ENCODE peak calls at places on chromosomes 4 and X, in eight cellular contexts. C is right cardiac atrium; D is lung; J is neuronal stem cell; U is ovary; X is H1; O is cardiac muscle cell; B is CD4-positive, CD25-positive, alpha-beta regulatory T cell. V is an unnamed sample.

GRCh38 chrX:123199338-123199737 is 15.3 kb downstream of the GRIA3 start:
- DNase-seq in D (no peak), X (no peak), O (no peak), J (no peak), U (no peak), C (no peak), B (no peak), V (no peak)

GRCh38 chrX:71118985-71119535 is 664 bp downstream of the MED12 start:
- DNase-seq in D (no peak), J (no peak), C (no peak), O (peak; percentile 9), X (no peak), B (no peak), U (no peak), V (no peak)

GRCh38 chrX:118211891-118212816 is 95.5 kb upstream of the KLHL13 start:
- DNase-seq in J (no peak), D (no peak), O (no peak), U (no peak), X (no peak), C (no peak), B (no peak), V (no peak)

GRCh38 chrX:80879916-80880315 is 70.2 kb upstream of the BRWD3 start:
- DNase-seq in C (no peak), J (no peak), X (no peak), U (no peak), B (no peak), D (no peak), O (no peak), V (no peak)

GRCh38 chr4:153676491-153676890 is 7.6 kb upstream of the TLR2 start:
- DNase-seq in D (no peak), B (no peak), C (no peak), X (no peak), O (no peak), U (no peak), J (no peak), V (no peak)

GRCh38 chr4:151771664-151772063 is 10.9 kb upstream of the GATB start:
- DNase-seq in X (no peak), J (no peak), D (no peak), U (no peak), B (no peak), O (no peak), C (no peak), V (no peak)

GRCh38 chrX:123665197-123665596 is 67.7 kb downstream of the THOC2 start:
- DNase-seq in D (no peak), C (no peak), X (no peak), O (no peak), U (no peak), B (no peak), J (no peak), V (no peak)

GRCh38 chr4:159778298-159778697 is 675.4 kb downstream of the RAPGEF2 start:
- DNase-seq in D (no peak), U (no peak), J (no peak), B (no peak), O (no peak), X (no peak), C (no peak), V (no peak)

GRCh38 chr4:30399476-30399875 is 320.7 kb upstream of the PCDH7 start:
- DNase-seq in D (no peak), O (no peak), B (no peak), C (no peak), J (no peak), X (no peak), U (no peak), V (no peak)

GRCh38 chr4:158112612-158113011 is 60.2 kb downstream of the GASK1B start:
- DNase-seq in J (no peak), D (no peak), B (no peak), O (peak; percentile 55), U (no peak), X (no peak), C (no peak), V (no peak)

GRCh38 chr4:1491630-1492457 is 85.6 kb upstream of the NKX1-1 start:
- DNase-seq in O (no peak), J (no peak), D (no peak), U (no peak), X (no peak), C (peak; percentile 45), B (no peak), V (no peak)

GRCh38 chrX:147174596-147174995 is 360.1 kb upstream of the CXorf51A start:
- DNase-seq in B (no peak), U (no peak), X (no peak), O (no peak), J (no peak), D (no peak), C (no peak), V (no peak)

GRCh38 chr4:16582526-16582925 is 315.9 kb downstream of the LDB2 start:
- DNase-seq in X (peak; percentile 78), C (no peak), O (no peak), D (no peak), J (no peak), U (no peak), B (no peak), V (no peak)

GRCh38 chr4:124710253-124710849 is 2.2 kb downstream of the ANKRD50 start:
- DNase-seq in U (no peak), O (peak; percentile 31), J (no peak), D (no peak), C (no peak), B (no peak), X (no peak), V (no peak)
- H3K4me3 ChIP-seq in U (no peak overlapping the region), O (peak overlapping the region; percentile 78), J (peak overlapping the region; percentile 76), D (peak overlapping the region; percentile 2), C (peak overlapping the region; percentile 72), B (no peak overlapping the region), X (peak overlapping the region; percentile 93), V (no peak overlapping the region)

DNA sequence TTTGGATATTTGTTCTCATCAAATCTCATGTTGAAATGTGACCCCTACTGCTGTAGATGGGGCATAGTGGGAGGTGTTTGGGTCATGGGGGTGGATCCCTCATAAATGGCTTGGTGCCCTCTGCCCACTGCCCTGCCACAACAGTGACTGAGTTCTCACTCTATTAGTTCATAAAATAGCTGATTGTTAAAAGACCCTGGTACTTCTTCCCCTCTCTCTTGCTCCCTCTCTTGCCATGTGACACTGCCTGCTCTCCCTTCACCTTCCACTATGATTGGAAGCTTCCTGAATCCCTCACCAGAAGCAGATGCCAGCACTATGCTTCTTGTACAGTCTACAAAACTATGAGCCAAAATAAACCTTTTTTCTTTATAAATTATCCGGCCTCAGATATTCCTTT is 182.2 kb downstream of the CAMK2D start:
- DNase-seq in U (no peak), C (no peak), B (no peak), O (no peak), D (no peak), X (no peak), J (no peak), V (no peak)
- H3K4me1 ChIP-seq in U (peaks cover 2% of the 10 kb centered on the region), C (peaks cover 7% of the 10 kb centered on the region), B (peaks cover 15% of the 10 kb centered on the region), O (peaks cover 36% of the 10 kb centered on the region), D (peaks cover 1% of the 10 kb centered on the region), X (no peaks in the 10 kb centered on the region), J (peaks cover 2% of the 10 kb centered on the region), V (peaks cover 29% of the 10 kb centered on the region)

DNA sequence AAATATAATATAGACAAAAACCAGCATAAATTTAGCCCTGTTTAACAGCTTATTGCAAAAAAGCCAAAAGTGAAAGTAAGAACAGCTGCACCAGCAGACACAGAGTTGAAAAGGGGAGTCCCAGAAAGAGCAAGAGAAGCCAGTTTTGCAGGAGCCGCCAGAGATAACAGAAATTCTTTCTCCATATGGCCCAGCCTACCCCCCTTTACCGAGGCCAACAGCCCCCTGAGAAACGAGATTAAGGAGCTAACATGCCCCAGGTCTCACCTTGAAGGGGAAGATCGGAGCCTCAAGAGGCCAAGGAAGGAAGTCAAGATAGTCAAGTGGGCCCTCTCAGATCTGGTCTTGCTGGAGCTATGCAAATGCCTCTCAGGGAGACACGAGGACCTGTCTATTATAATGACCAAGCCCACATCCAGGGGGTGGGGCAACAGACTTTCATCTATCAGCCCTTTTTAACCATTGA is 4.8 kb downstream of the ACOX3 start:
- DNase-seq in J (no peak), U (no peak), B (peak; percentile 88), O (peak; percentile 37), C (no peak), X (no peak), D (peak; percentile 61), V (peak; percentile 32)
- H3K4me3 ChIP-seq in J (no peak overlapping the region), U (peak overlapping the region; percentile 30), B (peak overlapping the region; percentile 76), O (peak overlapping the region; percentile 31), C (peak overlapping the region; percentile 33), X (no peak overlapping the region), D (no peak overlapping the region), V (peak overlapping the region; percentile 43)

GRCh38 chr4:40189997-40190396 is 6.8 kb upstream of the RHOH start:
- DNase-seq in B (no peak), D (no peak), U (peak; percentile 31), C (no peak), X (no peak), O (no peak), J (no peak), V (no peak)

GRCh38 chr4:40185830-40186664 is 10.8 kb upstream of the RHOH start:
- DNase-seq in J (no peak), X (peak; percentile 43), U (no peak), O (no peak), B (no peak), C (no peak), D (no peak), V (no peak)

GRCh38 chr4:40190465-40190864 is 6.4 kb upstream of the RHOH start:
- DNase-seq in U (no peak), O (no peak), X (no peak), C (no peak), J (no peak), D (no peak), B (no peak), V (no peak)

GRCh38 chr4:40186665-40187014 is 10.2 kb upstream of the RHOH start:
- DNase-seq in B (no peak), U (no peak), D (no peak), O (no peak), J (no peak), C (no peak), X (no peak), V (no peak)

DNA sequence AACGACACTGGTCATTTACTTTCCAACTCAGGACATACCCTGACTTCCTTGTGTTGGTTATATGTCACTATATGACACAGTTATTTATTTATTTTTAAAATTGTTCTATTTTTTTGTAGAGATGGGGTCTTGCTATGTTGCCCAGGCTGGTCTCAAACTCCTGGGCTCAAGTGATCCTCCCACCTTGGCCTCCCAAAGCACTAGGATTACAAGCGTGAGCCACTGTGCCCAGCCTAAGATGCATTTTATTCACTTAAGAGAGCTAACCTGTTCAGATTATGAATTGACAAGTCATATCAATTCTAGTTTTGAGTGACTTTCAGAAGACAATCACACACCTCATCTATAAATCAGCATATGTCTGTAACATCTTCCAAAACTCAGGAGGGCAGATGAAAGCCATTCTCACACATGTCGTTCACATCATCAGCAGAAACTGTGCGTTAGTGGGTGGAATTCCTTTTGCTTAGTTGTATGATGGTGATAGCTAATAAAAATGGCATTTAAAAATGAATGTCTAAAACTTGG is 9.4 kb upstream of the RHOH start:
- DNase-seq in B (peak; percentile 34), C (no peak), X (no peak), O (no peak), U (no peak), D (no peak), J (no peak), V (no peak)
- H3K4me1 ChIP-seq in B (peaks cover 26% of the 10 kb centered on the region), C (no peaks in the 10 kb centered on the region), X (no peaks in the 10 kb centered on the region), O (no peaks in the 10 kb centered on the region), U (peaks cover 2% of the 10 kb centered on the region), D (peaks cover 2% of the 10 kb centered on the region), J (peaks cover 4% of the 10 kb centered on the region), V (peaks cover 48% of the 10 kb centered on the region)